ENCODE peak calls at places on chromosomes 13 and 19, in ten cellular contexts. X is stomach, W is upper lobe of left lung, T is suprapubic skin, S is SK-N-SH, H is sigmoid colon, B is GM12878, J is H1, D is esophagus muscularis mucosa, M is HepG2. V is an unnamed sample.

GRCh38 chr19:941292-942132 is 15.7 kb downstream of the ARID3A start:
- DNase-seq in X (no peak), W (peak), T (no peak), S (no peak), H (no peak), B (no peak), J (no peak), D (no peak), M (no peak), V (no peak)

GRCh38 chr19:8050274-8051096 is 2.1 kb upstream of the CCL25 start:
- DNase-seq in X (peak), W (peak), T (peak), S (peak), H (peak), B (peak), J (peak), D (peak), M (peak), V (peak)

GRCh38 chr19:34336781-34337271 is 28.2 kb upstream of the GPI start:
- DNase-seq in X (no peak), W (no peak), T (no peak), S (peak), H (no peak), B (no peak), J (no peak), D (no peak), M (no peak), V (no peak)

GRCh38 chr19:571127-571974 is 1.0 kb upstream of the BSG start:
- DNase-seq in X (peak), W (peak), T (peak), S (no peak), H (no peak), B (peak), J (no peak), D (no peak), M (peak), V (peak)

GRCh38 chr19:18698321-18699167 is 15.1 kb downstream of the CRTC1 start:
- DNase-seq in X (no peak), W (no peak), T (no peak), S (no peak), H (no peak), B (no peak), J (no peak), D (no peak), M (no peak), V (no peak)

GRCh38 chr19:10419200-10419645 is 1.1 kb upstream of the PDE4A start:
- DNase-seq in X (no peak), W (peak), T (no peak), S (peak), H (no peak), B (no peak), J (no peak), D (no peak), M (no peak), V (no peak)

GRCh38 chr19:37867831-37868230 is 38.6 kb downstream of the WDR87 start:
- DNase-seq in X (no peak), W (no peak), T (no peak), S (no peak), H (no peak), B (no peak), J (no peak), D (no peak), M (no peak), V (no peak)

GRCh38 chr19:40596608-40597328 is 4.4 kb upstream of the LTBP4 start:
- DNase-seq in X (peak), W (peak), T (no peak), S (peak), H (peak), B (no peak), J (no peak), D (no peak), M (peak), V (peak)

GRCh38 chr19:3366761-3367571 is 583 bp downstream of the NFIC start:
- DNase-seq in X (no peak), W (peak), T (no peak), S (peak), H (peak), B (no peak), J (no peak), D (no peak), M (no peak), V (peak)

GRCh38 chr13:98890186-98890585 is 87.7 kb downstream of the DOCK9 start:
- DNase-seq in X (no peak), W (no peak), T (peak), S (no peak), H (peak), B (no peak), J (no peak), D (no peak), M (no peak), V (no peak)

GRCh38 chr19:51030631-51031030 is 4.2 kb downstream of the KLK12 start:
- DNase-seq in X (no peak), W (no peak), T (peak), S (peak), H (peak), B (no peak), J (no peak), D (no peak), M (no peak), V (no peak)

GRCh38 chr19:51031220-51031879 is 3.5 kb downstream of the KLK12 start:
- DNase-seq in X (no peak), W (no peak), T (peak), S (peak), H (peak), B (no peak), J (no peak), D (no peak), M (no peak), V (no peak)

GRCh38 chr19:51031880-51032225 is 2.9 kb downstream of the KLK12 start:
- DNase-seq in X (no peak), W (peak), T (peak), S (no peak), H (peak), B (no peak), J (no peak), D (no peak), M (no peak), V (no peak)

GRCh38 chr19:51036519-51036918 is 1.7 kb upstream of the KLK12 start:
- DNase-seq in X (no peak), W (no peak), T (no peak), S (no peak), H (peak), B (no peak), J (no peak), D (no peak), M (no peak), V (no peak)

DNA sequence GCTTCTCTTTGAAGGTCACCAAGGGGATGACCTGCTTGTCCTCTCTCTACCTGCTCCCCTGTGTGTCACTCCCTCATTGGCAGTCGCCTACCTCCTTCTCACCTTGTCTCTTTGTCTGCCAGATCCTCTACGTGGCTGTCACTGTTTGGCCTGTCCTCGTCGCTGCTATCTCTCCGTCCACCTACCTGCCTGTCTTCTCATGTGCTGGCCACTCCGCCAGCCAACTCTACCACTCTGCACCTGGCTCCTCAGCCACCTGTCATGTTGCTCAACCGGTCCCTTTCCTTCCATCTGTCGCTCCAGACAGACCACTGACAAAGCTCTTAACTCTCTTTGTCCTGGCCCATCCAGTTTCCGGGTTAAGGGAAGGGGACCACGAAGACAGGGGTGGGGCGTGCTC is at the start of gene KLK12:
- DNase-seq in X (no peak), W (no peak), T (no peak), S (no peak), H (no peak), B (no peak), J (no peak), D (no peak), M (no peak), V (no peak)
- TF ChIP-seq POLR2AphosphoS5 in X (no peak), W (no peak), T (no peak), S (no peak), H (no peak), B (no peak), J (no peak), D (no peak), M (no peak), V (no peak)

GRCh38 chr13:91127995-91128394 is 219.5 kb upstream of the MIR17HG start:
- DNase-seq in X (no peak), W (no peak), T (no peak), S (no peak), H (no peak), B (no peak), J (no peak), D (no peak), M (no peak), V (no peak)

GRCh38 chr13:91126806-91127205 is 220.7 kb upstream of the MIR17HG start:
- DNase-seq in X (no peak), W (no peak), T (no peak), S (no peak), H (no peak), B (no peak), J (no peak), D (no peak), M (no peak), V (no peak)

GRCh38 chr13:91122766-91123165 is 224.7 kb upstream of the MIR17HG start:
- DNase-seq in X (no peak), W (no peak), T (no peak), S (no peak), H (no peak), B (no peak), J (no peak), D (no peak), M (no peak), V (no peak)

GRCh38 chr13:91119643-91120042 is 227.8 kb upstream of the MIR17HG start:
- DNase-seq in X (no peak), W (no peak), T (no peak), S (no peak), H (no peak), B (no peak), J (no peak), D (no peak), M (no peak), V (no peak)

GRCh38 chr13:91123456-91124127 is 223.9 kb upstream of the MIR17HG start:
- DNase-seq in X (no peak), W (no peak), T (no peak), S (no peak), H (no peak), B (no peak), J (no peak), D (no peak), M (no peak), V (no peak)
- TF ChIP-seq EP300 in X (no peak), W (no peak), T (no peak), S (no peak), H (no peak), B (no peak), J (no peak), D (no peak), M (no peak), V (no peak)

DNA sequence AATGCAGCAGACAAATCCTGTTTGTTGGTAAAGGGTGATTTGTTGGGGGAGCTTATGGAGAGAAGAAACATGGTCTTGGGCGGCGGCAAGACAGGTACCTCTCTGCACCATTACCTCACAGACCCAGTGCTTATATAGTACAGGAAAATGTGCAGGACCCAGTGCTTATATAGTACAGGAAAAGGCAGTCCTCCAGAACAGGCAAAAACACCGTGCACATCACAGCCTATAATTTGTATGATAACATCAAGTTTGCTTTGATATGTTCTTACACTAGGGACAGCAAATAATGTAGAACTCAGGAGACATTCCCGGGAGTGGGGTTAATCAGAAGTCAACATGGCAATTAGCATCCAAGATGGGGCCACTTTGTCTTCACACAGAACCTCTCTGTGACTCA is 20.9 kb downstream of the VAV1 start:
- DNase-seq in X (no peak), W (no peak), T (no peak), S (no peak), H (no peak), B (no peak), J (no peak), D (no peak), M (no peak), V (no peak)
- TF ChIP-seq POLR2AphosphoS5 in X (no peak), W (no peak), T (no peak), S (no peak), H (no peak), B (no peak), J (no peak), D (no peak), M (no peak), V (no peak)

DNA sequence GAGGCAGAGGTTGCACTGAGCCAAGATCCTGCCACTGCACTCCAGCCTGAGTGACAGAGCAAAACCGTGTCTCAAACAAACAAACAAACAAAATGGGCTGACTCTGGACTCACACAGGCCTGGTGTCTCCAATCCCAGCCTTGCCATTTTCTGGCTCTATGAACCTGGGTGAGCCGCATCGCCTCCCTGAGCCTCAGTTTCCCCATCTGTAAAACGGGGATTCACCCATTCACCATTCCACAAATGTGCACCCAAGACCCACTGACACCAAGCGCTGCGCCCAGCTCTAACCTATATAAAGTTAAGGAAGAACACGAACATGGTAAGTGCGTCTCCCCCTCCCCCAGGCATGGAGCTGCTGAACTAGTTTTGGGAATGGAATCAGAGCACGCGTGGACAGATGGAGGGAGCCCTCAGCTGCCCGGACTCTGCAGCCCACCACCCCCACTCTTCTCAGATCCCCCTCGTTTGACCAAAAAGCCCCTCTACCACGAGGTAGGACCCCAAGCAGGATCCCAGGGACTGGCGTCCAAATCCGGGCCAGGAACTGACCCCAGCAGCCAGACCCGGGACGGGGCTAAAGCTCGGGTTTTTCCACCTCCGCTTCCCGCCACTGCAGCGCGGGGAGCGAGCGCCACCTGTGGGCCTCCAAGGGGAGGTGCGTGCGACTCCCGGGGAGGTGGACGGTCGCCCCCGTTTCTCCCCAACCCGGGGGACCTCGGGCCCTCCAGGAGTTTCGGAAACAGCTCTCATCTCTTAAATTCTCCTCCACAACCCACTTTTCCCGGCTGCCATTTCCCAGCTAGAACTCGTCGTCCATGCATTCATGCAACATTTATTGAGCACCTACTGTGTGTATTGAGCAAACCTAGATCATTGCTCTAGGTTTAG is 33.0 kb upstream of the ADGRE5 start:
- DNase-seq in X (peak), W (peak), T (no peak), S (peak), H (peak), B (no peak), J (peak), D (no peak), M (peak), V (peak)
- TF ChIP-seq EP300 in X (no peak), W (no peak), T (no peak), S (no peak), H (no peak), B (no peak), J (no peak), D (no peak), M (no peak), V (no peak)